ENCODE peak calls at places on chromosomes 3 and 15, in four cellular contexts. B is pancreas, Y is foreskin fibroblast, T is AG10803. S is an unnamed sample.

GRCh38 chr3:129424185-129424841 is 4.1 kb downstream of the EFCAB12 start:
- DNase-seq in T (no peak), Y (peak), B (no peak), S (no peak)

GRCh38 chr15:65189102-65189740 is 4.1 kb upstream of the CLPX start:
- DNase-seq in B (no peak), Y (peak), T (peak), S (no peak)

GRCh38 chr3:13533823-13534435 is 15.0 kb upstream of the FBLN2 start:
- DNase-seq in T (no peak), Y (no peak), B (no peak), S (no peak)

GRCh38 chr15:76342382-76343201 is 6.0 kb downstream of the ISL2 start:
- DNase-seq in T (no peak), Y (peak), B (no peak), S (no peak)

GRCh38 chr3:126310816-126311215 is 46.4 kb downstream of the KLF15 start:
- DNase-seq in T (no peak), B (no peak), Y (no peak), S (no peak)

GRCh38 chr3:171498921-171499320 is 38.7 kb upstream of the TNIK start:
- DNase-seq in T (no peak), Y (no peak), B (no peak), S (no peak)

GRCh38 chr3:79392479-79392878 is 375.3 kb downstream of the ROBO1 start:
- DNase-seq in Y (no peak), B (no peak), T (no peak), S (no peak)

GRCh38 chr3:156264771-156265170 is 144.4 kb downstream of the KCNAB1 start:
- DNase-seq in T (peak), Y (peak), B (no peak), S (no peak)

GRCh38 chr3:184399410-184399809 is 19.6 kb downstream of the CHRD start:
- DNase-seq in B (no peak), T (peak), Y (peak), S (peak)

GRCh38 chr15:72118400-72118978 is at the start of gene SENP8:
- DNase-seq in B (no peak), Y (no peak), T (no peak), S (no peak)

GRCh38 chr3:145006291-145006690 is 1034.7 kb downstream of the DIPK2A start:
- DNase-seq in T (no peak), B (no peak), Y (peak), S (no peak)

GRCh38 chr15:77836116-77836798 is 203.5 kb upstream of the LINGO1 start:
- DNase-seq in B (peak), Y (peak), T (no peak), S (no peak)

GRCh38 chr3:140292154-140292553 is 357.2 kb downstream of the CLSTN2 start:
- DNase-seq in Y (peak), T (peak), B (no peak), S (no peak)

GRCh38 chr15:63600001-63600645 is 2.9 kb downstream of the FBXL22 start:
- DNase-seq in Y (no peak), T (no peak), B (no peak), S (no peak)

GRCh38 chr15:90749754-90750153 is 32.6 kb downstream of the BLM start:
- DNase-seq in Y (no peak), T (no peak), B (no peak), S (no peak)

GRCh38 chr15:74242296-74242929 is 6.3 kb downstream of the CCDC33 start:
- DNase-seq in T (peak), Y (peak), B (peak), S (no peak)

GRCh38 chr3:72165808-72166207 is 380.9 kb upstream of the PROK2 start:
- DNase-seq in Y (no peak), T (no peak), B (no peak), S (no peak)

GRCh38 chr3:66224220-66224619 is 3.4 kb downstream of the SLC25A26 start:
- DNase-seq in T (no peak), Y (no peak), B (no peak), S (no peak)

GRCh38 chr15:25345943-25346342 is 92.9 kb downstream of the UBE3A start:
- DNase-seq in B (no peak), T (peak), Y (no peak), S (no peak)

GRCh38 chr3:140152851-140153640 is 218.1 kb downstream of the CLSTN2 start:
- DNase-seq in T (no peak), B (no peak), Y (no peak), S (no peak)

GRCh38 chr15:66152650-66153049 is 100.9 kb downstream of the MEGF11 start:
- DNase-seq in Y (no peak), B (no peak), T (no peak), S (no peak)

GRCh38 chr3:50655009-50655830 is 19.5 kb upstream of the DOCK3 start:
- DNase-seq in B (peak), Y (peak), T (no peak), S (no peak)

GRCh38 chr3:3798641-3799113 is 554 bp upstream of the LRRN1 start:
- DNase-seq in Y (no peak), B (peak), T (no peak), S (no peak)

GRCh38 chr15:92091155-92091734 is 237.7 kb downstream of the SLCO3A1 start:
- DNase-seq in Y (peak), B (peak), T (peak), S (no peak)

GRCh38 chr15:63861946-63862517 is 28.3 kb upstream of the HERC1 start:
- DNase-seq in T (no peak), Y (no peak), B (no peak), S (no peak)

GRCh38 chr3:45992820-45993219 is 2.8 kb downstream of the FYCO1 start:
- DNase-seq in T (peak), B (no peak), Y (peak), S (peak)

GRCh38 chr3:9715127-9715526 is 11.5 kb downstream of the CPNE9 start:
- DNase-seq in T (no peak), Y (no peak), B (no peak), S (no peak)

GRCh38 chr3:183692436-183692835 is 5.2 kb upstream of the YEATS2 start:
- DNase-seq in T (no peak), Y (no peak), B (no peak), S (no peak)

GRCh38 chr15:92306662-92307061 is 87.0 kb upstream of the ST8SIA2 start:
- DNase-seq in B (no peak), Y (no peak), T (peak), S (no peak)

GRCh38 chr3:189232790-189233189 is 61.0 kb downstream of the TPRG1 start:
- DNase-seq in Y (no peak), T (no peak), B (no peak), S (no peak)

GRCh38 chr15:27774638-27775037 is 324.5 kb downstream of the OCA2 start:
- DNase-seq in B (no peak), Y (no peak), T (no peak), S (no peak)

GRCh38 chr3:182490601-182491485 is 302.5 kb upstream of the ATP11B start:
- DNase-seq in T (peak), B (no peak), Y (no peak), S (no peak)
- TF ChIP-seq CTCF in T (peak), B (no peak), Y (no peak), S (no peak)

GRCh38 chr3:52053307-52054304 is 2.8 kb downstream of the DUSP7 start:
- DNase-seq in Y (peak), T (no peak), B (no peak), S (no peak)
- TF ChIP-seq CTCF in Y (peak), T (peak), B (no peak), S (peak)

DNA sequence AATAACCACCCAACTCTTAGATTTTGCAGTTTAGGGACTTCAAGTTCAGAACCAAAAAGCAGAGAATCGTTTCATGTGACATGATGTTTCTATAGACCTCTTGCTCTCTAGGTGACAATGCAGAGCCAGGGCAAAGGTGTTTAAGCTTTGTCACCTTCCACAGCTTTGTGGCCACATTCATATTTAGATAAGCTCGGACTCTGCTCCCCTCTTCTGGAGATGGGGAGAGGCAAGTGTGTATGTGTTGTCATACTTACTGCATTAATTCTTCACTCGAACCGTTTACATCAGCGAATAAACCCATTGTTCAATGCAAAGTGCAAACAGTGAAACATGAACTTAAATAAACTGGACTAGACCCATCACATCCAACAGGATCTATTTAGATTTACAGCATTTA is 33.2 kb downstream of the ST3GAL6 start:
- DNase-seq in Y (peak), T (no peak), B (no peak), S (no peak)
- TF ChIP-seq CTCF in Y (no peak), T (no peak), B (no peak), S (no peak)

DNA sequence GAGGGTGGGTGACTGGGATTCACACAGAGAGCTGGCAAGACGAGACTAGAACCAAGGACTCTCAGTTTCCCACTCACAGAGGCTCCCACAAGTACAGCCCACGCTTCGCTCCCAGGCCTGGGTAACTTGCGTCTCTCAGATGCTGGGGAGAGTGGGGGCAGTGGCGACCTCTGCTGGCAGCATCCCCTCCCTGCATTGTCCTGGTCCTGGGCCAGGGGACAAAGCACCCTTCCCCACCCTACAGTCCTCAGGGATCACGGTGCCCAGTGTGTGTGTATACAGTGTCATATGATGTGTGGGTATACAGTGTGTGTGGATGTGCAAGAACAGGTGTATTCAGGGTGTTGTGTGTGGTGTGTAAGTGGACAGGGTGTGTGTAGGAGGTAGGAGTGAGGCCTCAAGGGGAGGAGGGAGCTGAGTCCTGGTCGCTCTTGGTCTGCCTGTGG is 12.8 kb downstream of the VILL start:
- DNase-seq in B (peak), Y (peak), T (peak), S (no peak)
- TF ChIP-seq CTCF in B (peak), Y (peak), T (peak), S (peak)

DNA sequence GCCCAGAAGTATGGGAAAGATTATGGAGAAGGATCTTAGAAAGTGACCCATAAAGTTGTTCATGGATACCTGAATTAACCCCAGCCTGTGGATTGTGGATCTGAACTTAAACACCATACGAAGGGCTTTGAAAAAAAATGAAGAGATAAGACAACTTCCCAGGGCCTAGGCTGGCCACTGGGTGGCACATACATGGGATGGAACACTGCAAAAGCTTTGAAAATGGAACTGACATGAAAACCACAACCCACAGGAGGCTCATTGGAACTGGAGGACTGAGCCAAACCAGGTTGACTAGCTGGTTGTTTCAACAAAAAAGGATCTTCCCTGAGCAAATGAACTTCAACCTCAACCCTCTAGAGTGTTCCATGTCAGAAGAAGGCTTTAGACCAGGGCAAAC is 34.5 kb downstream of the FMN1 start:
- DNase-seq in B (no peak), Y (peak), T (no peak), S (no peak)
- TF ChIP-seq CTCF in B (no peak), Y (no peak), T (peak), S (no peak)

GRCh38 chr3:125194849-125195601 is 17.5 kb downstream of the SLC12A8 start:
- DNase-seq in Y (peak), T (peak), B (no peak), S (peak)
- TF ChIP-seq CTCF in Y (no peak), T (peak), B (no peak), S (no peak)

DNA sequence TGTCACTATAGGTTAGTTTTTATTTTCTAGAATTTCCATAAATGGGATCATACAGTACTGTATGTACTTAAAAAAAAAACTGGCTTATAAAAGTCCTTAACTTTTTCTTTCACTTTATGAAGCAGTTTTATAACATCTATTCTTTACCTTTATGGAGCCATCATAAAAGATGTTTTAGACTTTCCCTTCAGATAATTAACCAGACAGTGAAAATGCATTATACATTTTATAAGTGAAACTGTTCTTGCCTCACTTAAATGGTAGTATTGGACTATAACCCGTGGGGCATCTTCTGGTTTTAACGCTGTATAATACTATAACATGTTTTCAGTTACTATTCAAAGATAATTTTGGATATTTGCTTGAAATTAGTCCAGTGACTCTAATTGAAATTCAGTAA is 26.3 kb downstream of the PLS1 start:
- DNase-seq in Y (no peak), B (no peak), T (no peak), S (no peak)
- TF ChIP-seq CTCF in Y (no peak), B (no peak), T (no peak), S (no peak)

GRCh38 chr3:8324727-8325126 is 176.9 kb upstream of the LMCD1 start:
- DNase-seq in T (peak), B (no peak), Y (peak), S (no peak)
- TF ChIP-seq CTCF in T (peak), B (no peak), Y (peak), S (peak)